ENCODE peak calls at places on chromosomes 6 and 20, in five cellular contexts. L is cardiac muscle cell; A is NCI-H1105; R is naive thymus-derived CD8-positive, alpha-beta T cell; G is T-helper 17 cell. D is an unnamed sample.

GRCh38 chr20:45933231-45934045 is 1.0 kb upstream of the PCIF1 start:
- DNase-seq in G (peak), A (peak), R (peak), L (peak), D (peak)

GRCh38 chr6:24321538-24322162 is 36.2 kb downstream of the DCDC2 start:
- DNase-seq in L (peak), A (no peak), R (no peak), G (no peak), D (no peak)

GRCh38 chr6:55919909-55920308 is 44.5 kb upstream of the BMP5 start:
- DNase-seq in L (no peak), R (no peak), G (no peak), A (no peak), D (no peak)

GRCh38 chr20:48189177-48189576 is 403.9 kb upstream of the SULF2 start:
- DNase-seq in R (no peak), A (no peak), G (no peak), L (no peak), D (no peak)

GRCh38 chr6:47126647-47127339 is 84.7 kb upstream of the ADGRF1 start:
- DNase-seq in A (no peak), L (peak), R (no peak), G (no peak), D (no peak)

GRCh38 chr6:142474446-142475289 is 172.9 kb downstream of the ADGRG6 start:
- DNase-seq in A (peak), R (no peak), L (peak), G (no peak), D (no peak)

GRCh38 chr6:164151762-164152161 is 737.2 kb downstream of the QKI start:
- DNase-seq in R (no peak), G (no peak), A (no peak), L (no peak), D (no peak)

GRCh38 chr6:28544211-28544610 is 18.5 kb downstream of the GPX5 start:
- DNase-seq in G (no peak), L (no peak), R (no peak), A (no peak), D (no peak)

GRCh38 chr6:158606935-158607334 is 37.6 kb downstream of the DYNLT1 start:
- DNase-seq in R (no peak), L (no peak), G (no peak), A (no peak), D (no peak)

GRCh38 chr6:169240125-169240524 is 13.5 kb downstream of the THBS2 start:
- DNase-seq in L (no peak), G (no peak), A (no peak), R (no peak), D (no peak)

GRCh38 chr6:4510317-4510716 is 265.9 kb upstream of the CDYL start:
- DNase-seq in G (no peak), R (no peak), L (no peak), A (no peak), D (no peak)

GRCh38 chr6:163349001-163349680 is 65.4 kb upstream of the QKI start:
- DNase-seq in R (no peak), G (no peak), A (no peak), L (no peak), D (no peak)

D was measured in effector memory CD4-positive, alpha-beta T cell.